ENCODE peak calls at places on chromosomes 6 and 20, in six cellular contexts. S is IMR-90, Z is H9, U is neuronal stem cell, O is H1, E is trophoblast cell. L is an unnamed sample.

GRCh38 chr6:21582651-21583050 is 10.9 kb upstream of the SOX4 start:
- DNase-seq in S (peak), Z (no peak), U (no peak), O (no peak), E (no peak), L (no peak)

GRCh38 chr6:80094017-80094416 is 12.5 kb upstream of the BCKDHB start:
- DNase-seq in S (peak), Z (no peak), U (peak), O (no peak), E (peak), L (peak)

GRCh38 chr20:2879148-2879547 is 5.9 kb downstream of the PTPRA start:
- DNase-seq in S (peak), Z (no peak), U (no peak), O (no peak), E (no peak), L (no peak)

GRCh38 chr6:144213293-144213692 is 63.0 kb downstream of the STX11 start:
- DNase-seq in S (no peak), Z (no peak), U (no peak), O (no peak), E (no peak), L (no peak)

GRCh38 chr6:88165877-88166492 is at the start of gene CNR1:
- DNase-seq in S (no peak), Z (peak), U (peak), O (peak), E (peak), L (peak)

GRCh38 chr20:53672484-53673129 is 79.0 kb upstream of the ZNF217 start:
- DNase-seq in S (peak), Z (no peak), U (no peak), O (no peak), E (no peak), L (no peak)

GRCh38 chr20:20005381-20005780 is 11.8 kb upstream of the NAA20 start:
- DNase-seq in S (no peak), Z (no peak), U (no peak), O (no peak), E (no peak), L (no peak)

GRCh38 chr20:56759741-56760278 is 130.7 kb downstream of the TFAP2C start:
- DNase-seq in S (no peak), Z (no peak), U (no peak), O (no peak), E (no peak), L (no peak)

GRCh38 chr6:158848441-158848840 is 29.3 kb upstream of the EZR start:
- DNase-seq in S (no peak), Z (no peak), U (no peak), O (no peak), E (peak), L (no peak)

GRCh38 chr6:1315201-1315559 is 3.3 kb downstream of the FOXQ1 start:
- DNase-seq in S (no peak), Z (no peak), U (no peak), O (no peak), E (no peak), L (no peak)

GRCh38 chr6:99467509-99468106 is 42.5 kb upstream of the PNISR start:
- DNase-seq in S (peak), Z (no peak), U (peak), O (no peak), E (peak), L (peak)

GRCh38 chr6:144845181-144845580 is 560.0 kb downstream of the UTRN start:
- DNase-seq in S (peak), Z (no peak), U (no peak), O (no peak), E (no peak), L (no peak)

GRCh38 chr6:39466664-39467063 is 144.2 kb upstream of the KCNK16 start:
- DNase-seq in S (no peak), Z (no peak), U (no peak), O (no peak), E (no peak), L (no peak)

GRCh38 chr6:93580441-93580840 is 161.1 kb upstream of the EPHA7 start:
- DNase-seq in S (no peak), Z (no peak), U (no peak), O (no peak), E (no peak), L (no peak)

GRCh38 chr6:5989141-5989723 is 17.5 kb downstream of the NRN1 start:
- DNase-seq in S (no peak), Z (no peak), U (no peak), O (no peak), E (no peak), L (no peak)

GRCh38 chr6:75691012-75691411 is 58.0 kb upstream of the MYO6 start:
- DNase-seq in S (peak), Z (no peak), U (no peak), O (no peak), E (peak), L (peak)

GRCh38 chr6:70108230-70108629 is 194.7 kb downstream of the COL9A1 start:
- DNase-seq in S (peak), Z (no peak), U (peak), O (no peak), E (peak), L (peak)

GRCh38 chr6:4303638-4304037 is 168.3 kb upstream of the ECI2 start:
- DNase-seq in S (no peak), Z (no peak), U (no peak), O (no peak), E (peak), L (no peak)

GRCh38 chr6:16236648-16237199 is 1.7 kb upstream of the GMPR start:
- DNase-seq in S (peak), Z (no peak), U (no peak), O (no peak), E (no peak), L (peak)

GRCh38 chr20:23626040-23626620 is 11.6 kb downstream of the CST3 start:
- DNase-seq in S (no peak), Z (no peak), U (no peak), O (no peak), E (peak), L (no peak)

GRCh38 chr20:23205221-23205620 is 119.1 kb upstream of the CD93 start:
- DNase-seq in S (no peak), Z (peak), U (no peak), O (no peak), E (no peak), L (no peak)

GRCh38 chr6:129583864-129584263 is 126.1 kb downstream of the ARHGAP18 start:
- DNase-seq in S (no peak), Z (no peak), U (no peak), O (no peak), E (no peak), L (no peak)

GRCh38 chr20:40532103-40532502 is 156.9 kb downstream of the MAFB start:
- DNase-seq in S (no peak), Z (peak), U (no peak), O (peak), E (peak), L (no peak)

GRCh38 chr6:18513253-18513798 is 126.2 kb downstream of the RNF144B start:
- DNase-seq in S (no peak), Z (no peak), U (no peak), O (no peak), E (no peak), L (no peak)

GRCh38 chr6:88380083-88380482 is 213.9 kb upstream of the CNR1 start:
- DNase-seq in S (peak), Z (no peak), U (no peak), O (no peak), E (no peak), L (peak)

GRCh38 chr6:132950556-132950955 is 136.2 kb downstream of the RPS12 start:
- DNase-seq in S (no peak), Z (no peak), U (no peak), O (no peak), E (no peak), L (no peak)

GRCh38 chr6:19333936-19334335 is 503.2 kb upstream of the ID4 start:
- DNase-seq in S (no peak), Z (no peak), U (no peak), O (no peak), E (no peak), L (no peak)

GRCh38 chr6:109687271-109687721 is 3.7 kb downstream of the AK9 start:
- DNase-seq in S (peak), Z (no peak), U (no peak), O (no peak), E (no peak), L (peak)

GRCh38 chr20:46312075-46312944 is 4.0 kb upstream of the CDH22 start:
- DNase-seq in S (no peak), Z (peak), U (peak), O (peak), E (no peak), L (no peak)

GRCh38 chr20:709864-710761 is 34.5 kb upstream of the SCRT2 start:
- DNase-seq in S (no peak), Z (peak), U (no peak), O (no peak), E (no peak), L (no peak)

GRCh38 chr6:82458147-82458546 is 94.5 kb downstream of the TPBG start:
- DNase-seq in S (no peak), Z (no peak), U (no peak), O (no peak), E (no peak), L (no peak)
- H3K23ac ChIP-seq in S (no peak), Z (no peak), U (no peak), O (no peak), E (no peak), L (no peak)

GRCh38 chr20:35476288-35476687 is 20.9 kb downstream of the CEP250 start:
- DNase-seq in S (no peak), Z (no peak), U (no peak), O (no peak), E (no peak), L (no peak)
- H3K14ac ChIP-seq in S (no peak), Z (no peak), U (no peak), O (no peak), E (no peak), L (no peak)

DNA sequence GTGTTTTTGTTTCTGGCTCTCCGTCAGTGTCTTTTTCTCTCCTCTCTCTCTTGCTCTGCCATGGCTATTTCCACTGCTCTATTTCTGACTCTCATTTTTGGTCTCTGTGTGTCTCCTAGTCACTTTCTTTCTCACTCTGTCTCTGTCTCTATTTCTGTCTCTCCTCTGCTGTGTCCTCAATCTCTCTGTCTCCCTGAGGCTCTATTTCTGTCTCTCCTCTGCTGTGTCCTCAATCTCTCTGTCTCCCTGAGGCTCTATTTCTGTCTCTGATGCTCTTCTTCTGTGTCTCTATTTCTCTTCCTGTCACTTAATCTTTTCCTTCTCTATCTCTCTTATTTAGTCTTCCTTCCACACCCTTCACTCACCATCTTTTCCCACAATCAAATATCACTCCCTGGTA is 8.4 kb downstream of the PRSS16 start:
- DNase-seq in S (no peak), Z (no peak), U (no peak), O (no peak), E (no peak), L (no peak)
- H3K23ac ChIP-seq in S (no peak), Z (no peak), U (no peak), O (no peak), E (no peak), L (no peak)

GRCh38 chr6:143074101-143074500 is 13.4 kb downstream of the AIG1 start:
- DNase-seq in S (no peak), Z (no peak), U (no peak), O (no peak), E (no peak), L (no peak)
- H3K14ac ChIP-seq in S (no peak), Z (no peak), U (no peak), O (no peak), E (no peak), L (no peak)

GRCh38 chr20:50192364-50193168 is 1.9 kb downstream of the CEBPB start:
- DNase-seq in S (peak), Z (peak), U (no peak), O (peak), E (peak), L (peak)

GRCh38 chr20:50191065-50191565 is 485 bp downstream of the CEBPB start:
- DNase-seq in S (no peak), Z (no peak), U (no peak), O (peak), E (no peak), L (no peak)

GRCh38 chr20:50190251-50191064 is at the start of gene CEBPB:
- DNase-seq in S (peak), Z (peak), U (peak), O (peak), E (peak), L (peak)

GRCh38 chr20:50193169-50193850 is 2.7 kb downstream of the CEBPB start:
- DNase-seq in S (peak), Z (peak), U (no peak), O (no peak), E (peak), L (peak)

GRCh38 chr20:50191566-50192363 is 1.1 kb downstream of the CEBPB start:
- DNase-seq in S (peak), Z (peak), U (peak), O (peak), E (peak), L (peak)
- H3K23ac ChIP-seq in S (peak), Z (no peak), U (peak), O (no peak), E (peak), L (no peak)

DNA sequence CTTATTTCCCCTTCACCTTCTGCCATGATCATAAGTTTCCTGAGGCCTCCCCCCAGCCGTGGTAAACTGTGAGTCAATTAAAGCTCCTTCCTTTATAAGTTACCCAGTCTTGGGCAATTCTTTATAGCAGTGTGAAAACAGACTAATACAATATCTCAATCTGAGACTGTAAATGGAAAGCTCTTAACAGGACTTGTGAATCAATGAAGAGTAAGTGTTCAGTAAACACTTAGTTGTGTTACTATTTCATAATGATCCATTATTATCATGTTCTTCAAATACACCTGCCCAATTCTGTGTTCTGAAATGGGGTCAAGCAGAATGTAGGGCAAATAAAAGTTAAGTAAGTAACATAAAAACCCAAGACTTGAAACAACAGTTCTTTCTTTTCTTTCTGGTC is 266.2 kb downstream of the TENT5A start:
- DNase-seq in S (no peak), Z (no peak), U (no peak), O (no peak), E (no peak), L (no peak)
- H3K14ac ChIP-seq in S (no peak), Z (no peak), U (no peak), O (no peak), E (no peak), L (no peak)